ENCODE peak calls at places on chromosomes 6 and 20, in six cellular contexts. E is K562, A is HepG2, F is A549, N is upper lobe of left lung, K is GM12878. B is an unnamed sample.

GRCh38 chr20:50285376-50286173 is 94.9 kb downstream of the CEBPB start:
- ATAC-seq in E (no peak), A (no peak), F (no peak), N (no peak), K (peak; percentile 91), B (peak; percentile 47)

GRCh38 chr20:59820204-59821041 is 113.0 kb downstream of the SYCP2 start:
- ATAC-seq in E (no peak), A (no peak), F (no peak), N (no peak), K (peak; percentile 72), B (no peak)

GRCh38 chr6:136651982-136652381 is 101.8 kb upstream of the MAP7 start:
- ATAC-seq in E (no peak), A (no peak), F (no peak), N (no peak), K (no peak), B (no peak)

GRCh38 chr6:76516924-76517323 is 444.5 kb upstream of the IMPG1 start:
- ATAC-seq in E (no peak), A (no peak), F (no peak), N (no peak), K (peak; percentile 65), B (no peak)

GRCh38 chr6:137495652-137496391 is 1.6 kb upstream of the OLIG3 start:
- ATAC-seq in E (no peak), A (no peak), F (no peak), N (no peak), K (no peak), B (no peak)

GRCh38 chr6:75932067-75932466 is 140.4 kb downstream of the IMPG1 start:
- ATAC-seq in E (peak; percentile 78), A (peak; percentile 85), F (no peak), N (no peak), K (peak; percentile 34), B (no peak)

GRCh38 chr6:138424004-138424904 is 20.2 kb downstream of the HEBP2 start:
- ATAC-seq in E (peak; percentile 82), A (peak; percentile 17), F (no peak), N (no peak), K (no peak), B (no peak)

GRCh38 chr20:5822569-5822968 is 72.4 kb downstream of the SHLD1 start:
- ATAC-seq in E (peak; percentile 82), A (no peak), F (no peak), N (peak; percentile 50), K (peak; percentile 64), B (no peak)

GRCh38 chr20:31678389-31679356 is 41.0 kb downstream of the COX4I2 start:
- ATAC-seq in E (no peak), A (peak; percentile 65), F (no peak), N (no peak), K (no peak), B (no peak)

GRCh38 chr20:57400262-57400701 is 9.1 kb downstream of the RBM38 start:
- ATAC-seq in E (no peak), A (no peak), F (no peak), N (no peak), K (peak; percentile 33), B (no peak)

GRCh38 chr6:6920114-6920983 is 187.4 kb upstream of the RREB1 start:
- ATAC-seq in E (no peak), A (no peak), F (no peak), N (no peak), K (no peak), B (no peak)

GRCh38 chr6:129645371-129646139 is 64.4 kb downstream of the ARHGAP18 start:
- ATAC-seq in E (peak; percentile 39), A (peak; percentile 46), F (peak; percentile 75), N (peak; percentile 57), K (no peak), B (no peak)

GRCh38 chr6:165877773-165878172 is 214.7 kb upstream of the PDE10A start:
- ATAC-seq in E (no peak), A (no peak), F (no peak), N (peak; percentile 43), K (no peak), B (no peak)

GRCh38 chr6:52305948-52306767 is 21.6 kb upstream of the MCM3 start:
- ATAC-seq in E (no peak), A (no peak), F (no peak), N (peak; percentile 65), K (peak; percentile 77), B (no peak)

GRCh38 chr20:39004508-39004907 is 42.4 kb downstream of the DHX35 start:
- ATAC-seq in E (no peak), A (no peak), F (no peak), N (no peak), K (no peak), B (no peak)

GRCh38 chr6:18412644-18413043 is 25.5 kb downstream of the RNF144B start:
- ATAC-seq in E (no peak), A (no peak), F (no peak), N (no peak), K (no peak), B (no peak)

GRCh38 chr6:18410412-18410811 is 23.3 kb downstream of the RNF144B start:
- ATAC-seq in E (no peak), A (no peak), F (no peak), N (no peak), K (no peak), B (no peak)

GRCh38 chr6:18413320-18413830 is 26.2 kb downstream of the RNF144B start:
- ATAC-seq in E (no peak), A (no peak), F (no peak), N (peak; percentile 63), K (no peak), B (no peak)

GRCh38 chr6:18414102-18414501 is 27.0 kb downstream of the RNF144B start:
- ATAC-seq in E (no peak), A (no peak), F (no peak), N (peak; percentile 52), K (no peak), B (no peak)

DNA sequence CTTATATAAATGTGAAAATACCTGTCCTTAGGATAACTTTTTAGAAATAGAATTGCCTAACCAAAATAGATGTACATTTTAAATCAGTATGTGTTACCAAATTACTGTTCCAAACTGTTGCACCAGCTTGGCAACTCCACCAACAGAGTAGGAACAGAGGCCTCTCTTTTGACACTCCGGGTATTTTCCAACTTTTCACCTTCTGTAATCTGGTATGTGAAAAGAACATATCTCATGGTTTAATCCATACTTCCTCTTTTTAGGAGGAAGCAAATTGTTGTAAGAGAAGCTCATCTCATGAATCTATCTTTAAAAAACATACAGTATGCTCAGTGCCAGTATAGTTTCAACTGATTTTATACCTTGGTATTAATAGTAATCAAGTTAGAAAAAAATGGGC is 24.9 kb downstream of the RNF144B start:
- ATAC-seq in E (no peak), A (no peak), F (no peak), N (peak; percentile 67), K (no peak), B (no peak)
- H3K27ac ChIP-seq in E (no peak overlapping the region), A (no peak overlapping the region), F (no peak overlapping the region), N (peak overlapping the region; percentile 16), K (no peak overlapping the region), B (no peak overlapping the region)

GRCh38 chr20:34075647-34076046 is 36.4 kb downstream of the EIF2S2 start:
- ATAC-seq in E (no peak), A (peak; percentile 62), F (no peak), N (no peak), K (peak; percentile 31), B (no peak)
- TF ChIP-seq CTCF in E (no peak), A (no peak), F (no peak), N (peak; percentile 6), K (peak; percentile 6), B (no peak)

GRCh38 chr6:170438402-170438753 is 114.7 kb downstream of the PSMB1 start:
- ATAC-seq in E (peak; percentile 71), A (peak; percentile 85), F (peak; percentile 92), N (peak; percentile 94), K (peak; percentile 93), B (peak; percentile 90)
- TF ChIP-seq EP300 in E (no peak), A (no peak), F (no peak), N (no peak), K (no peak), B (no peak)

GRCh38 chr6:121668259-121668658 is 232.8 kb downstream of the GJA1 start:
- ATAC-seq in E (no peak), A (no peak), F (no peak), N (peak; percentile 76), K (no peak), B (peak; percentile 77)
- H3K27ac ChIP-seq in E (no peak overlapping the region), A (no peak overlapping the region), F (no peak overlapping the region), N (no peak overlapping the region), K (no peak overlapping the region), B (no peak overlapping the region)

GRCh38 chr6:15642276-15642675 is 20.6 kb downstream of the DTNBP1 start:
- ATAC-seq in E (peak; percentile 90), A (peak; percentile 74), F (no peak), N (no peak), K (no peak), B (no peak)
- TF ChIP-seq CTCF in E (peak; percentile 57), A (peak; percentile 43), F (no peak), N (no peak), K (peak; percentile 26), B (no peak)

GRCh38 chr6:43516367-43516696 is 394 bp downstream of the YIPF3 start:
- ATAC-seq in E (peak; percentile 8), A (peak; percentile 31), F (peak; percentile 3), N (no peak), K (no peak), B (no peak)

GRCh38 chr6:43515808-43516207 is 918 bp downstream of the YIPF3 start:
- ATAC-seq in E (no peak), A (no peak), F (no peak), N (no peak), K (no peak), B (no peak)

GRCh38 chr6:43517503-43518357 is 841 bp downstream of the POLR1C start:
- ATAC-seq in E (peak; percentile 50), A (no peak), F (no peak), N (no peak), K (peak; percentile 41), B (no peak)

GRCh38 chr6:43520097-43520496 is 3.2 kb downstream of the POLR1C start:
- ATAC-seq in E (no peak), A (no peak), F (no peak), N (no peak), K (no peak), B (no peak)

DNA sequence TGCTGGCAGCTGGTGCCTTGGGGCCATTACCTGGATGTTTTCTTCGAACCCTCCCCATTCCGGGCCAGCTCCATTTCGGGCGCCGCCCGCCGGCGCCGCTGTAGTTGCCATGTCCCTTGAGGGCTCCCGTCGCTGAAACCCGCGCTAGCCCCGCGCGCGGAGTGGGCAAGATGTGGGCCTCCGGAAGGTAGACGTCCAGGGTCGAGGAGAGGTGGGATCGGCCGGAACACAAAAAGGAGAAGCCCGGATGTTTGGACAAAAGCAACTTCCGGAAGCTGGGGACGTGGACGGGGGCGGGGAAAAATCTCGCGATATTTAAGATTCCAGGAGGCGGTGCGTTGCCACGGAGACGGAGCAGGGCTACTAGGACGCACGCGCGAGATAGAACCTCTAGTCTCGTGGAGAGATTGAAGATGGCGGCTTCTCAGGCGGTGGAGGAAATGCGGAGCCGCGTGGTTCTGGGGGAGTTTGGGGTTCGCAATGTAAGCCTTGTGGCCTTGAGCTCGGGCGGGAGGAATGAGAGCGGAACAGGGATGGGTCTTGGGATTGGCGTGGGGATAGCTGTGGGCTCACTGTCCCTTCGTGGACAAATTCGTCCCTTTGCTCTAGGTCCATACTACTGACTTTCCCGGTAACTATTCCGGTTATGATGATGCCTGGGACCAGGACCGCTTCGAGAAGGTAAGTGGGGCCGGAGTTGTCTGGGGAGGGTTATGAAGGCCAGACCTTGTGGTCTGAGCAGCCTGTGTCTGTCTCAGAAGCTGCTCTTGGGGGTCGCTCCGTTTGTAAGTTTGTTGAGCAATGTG is at the start of the genes POLR1C and YIPF3:
- ATAC-seq in E (peak; percentile 90), A (peak; percentile 90), F (peak; percentile 85), N (peak; percentile 97), K (peak; percentile 95), B (peak; percentile 98)
- TF ChIP-seq EP300 in E (peak; percentile 38), A (no peak), F (no peak), N (no peak), K (peak; percentile 26), B (no peak)

B was measured in gastroesophageal sphincter.